ENCODE peak calls at places on chromosomes 7 and 10, in six cellular contexts. G is HFFc6; P is activated T-cell treated with anti-CD3 and anti-CD28 coated beads, Interleukin-2, amount 50 U/mL, for 1 hour; O is aorta; B is COR-L47; C is GM10248. E is an unnamed sample.
A peak's percentile ranks its signal among the peaks of the same experiment; 100 is the strongest.

GRCh38 chr10:103149991-103150622 is 43.0 kb downstream of the NT5C2 start:
- DNase-seq in G (no peak), P (no peak), O (no peak), B (no peak), C (no peak), E (no peak)

GRCh38 chr7:38398725-38399321 is 125.4 kb upstream of the TARP start:
- DNase-seq in G (peak; percentile 10), P (peak; percentile 57), O (peak; percentile 52), B (peak; percentile 21), C (peak; percentile 53), E (no peak)

GRCh38 chr7:155864991-155865690 is 52.9 kb upstream of the SHH start:
- DNase-seq in G (no peak), P (no peak), O (no peak), B (no peak), C (no peak), E (no peak)

GRCh38 chr7:108235451-108236061 is 105.4 kb upstream of the LAMB4 start:
- DNase-seq in G (peak; percentile 11), P (no peak), O (no peak), B (no peak), C (no peak), E (no peak)

GRCh38 chr7:55074008-55074499 is 55.2 kb downstream of the EGFR start:
- DNase-seq in G (peak; percentile 84), P (peak; percentile 21), O (no peak), B (peak; percentile 93), C (peak; percentile 70), E (no peak)

GRCh38 chr7:101862280-101863220 is 45.1 kb downstream of the CUX1 start:
- DNase-seq in G (no peak), P (no peak), O (no peak), B (no peak), C (no peak), E (no peak)

GRCh38 chr7:37352974-37353948 is 95.4 kb downstream of the ELMO1 start:
- DNase-seq in G (no peak), P (peak; percentile 72), O (peak; percentile 51), B (peak; percentile 9), C (peak; percentile 58), E (no peak)

GRCh38 chr10:130737622-130738021 is 573.9 kb downstream of the TCERG1L start:
- DNase-seq in G (no peak), P (no peak), O (no peak), B (no peak), C (no peak), E (no peak)

GRCh38 chr10:24724381-24725228 is 918 bp upstream of the ARHGAP21 start:
- DNase-seq in G (peak; percentile 95), P (peak; percentile 97), O (peak; percentile 99), B (peak; percentile 86), C (peak; percentile 98), E (peak; percentile 82)

GRCh38 chr7:17408245-17408903 is 109.9 kb downstream of the AHR start:
- DNase-seq in G (peak; percentile 88), P (no peak), O (peak; percentile 62), B (no peak), C (no peak), E (peak; percentile 83)

GRCh38 chr10:75469018-75469616 is 37.7 kb downstream of the LRMDA start:
- DNase-seq in G (peak; percentile 88), P (no peak), O (peak; percentile 72), B (no peak), C (no peak), E (peak; percentile 78)

GRCh38 chr10:50794490-50794889 is 54.8 kb downstream of the ASAH2B start:
- DNase-seq in G (no peak), P (no peak), O (no peak), B (no peak), C (no peak), E (no peak)

GRCh38 chr7:31850601-31851000 is 163.6 kb downstream of the PPP1R17 start:
- DNase-seq in G (no peak), P (no peak), O (no peak), B (no peak), C (no peak), E (no peak)

GRCh38 chr7:40579401-40579800 is 444.6 kb downstream of the SUGCT start:
- DNase-seq in G (peak; percentile 24), P (no peak), O (no peak), B (no peak), C (no peak), E (no peak)

GRCh38 chr10:86090807-86091206 is 275.8 kb downstream of the GRID1 start:
- DNase-seq in G (no peak), P (no peak), O (no peak), B (no peak), C (no peak), E (no peak)

E was measured in GM04503.